ENCODE peak calls at places on chromosome 6, in five cellular contexts. H is Peyer's patch, E is astrocyte of the cerebellum, G is RWPE1, X is AG09309. U is an unnamed sample.

GRCh38 chr6:108029226-108029921 is 45.2 kb downstream of the OSTM1 start:
- DNase-seq in H (no peak), E (no peak), G (no peak), X (no peak), U (no peak)

GRCh38 chr6:150163970-150164369 is 21.1 kb downstream of the PPP1R14C start:
- DNase-seq in H (no peak), E (no peak), G (no peak), X (no peak), U (no peak)

GRCh38 chr6:53033764-53034163 is 31.4 kb upstream of the FBXO9 start:
- DNase-seq in H (no peak), E (no peak), G (no peak), X (no peak), U (peak)

GRCh38 chr6:149964243-149965190 is 774 bp downstream of the ULBP1 start:
- DNase-seq in H (no peak), E (no peak), G (peak), X (no peak), U (no peak)

GRCh38 chr6:82419088-82419720 is 55.6 kb downstream of the TPBG start:
- DNase-seq in H (no peak), E (no peak), G (no peak), X (no peak), U (no peak)

GRCh38 chr6:117304446-117304845 is 39.1 kb downstream of the VGLL2 start:
- DNase-seq in H (no peak), E (no peak), G (no peak), X (no peak), U (no peak)

GRCh38 chr6:14108571-14109410 is 8.8 kb upstream of the CD83 start:
- DNase-seq in H (peak), E (no peak), G (no peak), X (no peak), U (no peak)

GRCh38 chr6:89237158-89237557 is 20.0 kb upstream of the GABRR1 start:
- DNase-seq in H (no peak), E (no peak), G (no peak), X (no peak), U (no peak)

GRCh38 chr6:154169193-154169847 is 130.3 kb downstream of the OPRM1 start:
- DNase-seq in H (no peak), E (no peak), G (no peak), X (no peak), U (no peak)

GRCh38 chr6:159691133-159691962 is 1.7 kb downstream of the SOD2 start:
- DNase-seq in H (no peak), E (peak), G (peak), X (peak), U (peak)

GRCh38 chr6:125752773-125753172 is 3.3 kb downstream of the HEY2 start:
- DNase-seq in H (no peak), E (no peak), G (no peak), X (no peak), U (no peak)

GRCh38 chr6:125753218-125753936 is 3.9 kb downstream of the HEY2 start:
- DNase-seq in H (no peak), E (peak), G (no peak), X (no peak), U (peak)

GRCh38 chr6:125751334-125751916 is 2.0 kb downstream of the HEY2 start:
- DNase-seq in H (no peak), E (no peak), G (no peak), X (no peak), U (no peak)

GRCh38 chr6:125750692-125751333 is 1.4 kb downstream of the HEY2 start:
- DNase-seq in H (no peak), E (no peak), G (no peak), X (no peak), U (no peak)

GRCh38 chr6:125753937-125754259 is 4.5 kb downstream of the HEY2 start:
- DNase-seq in H (no peak), E (no peak), G (no peak), X (no peak), U (no peak)
- TF ChIP-seq CTCF in H (no peak), E (no peak), G (no peak), X (no peak), U (no peak)

DNA sequence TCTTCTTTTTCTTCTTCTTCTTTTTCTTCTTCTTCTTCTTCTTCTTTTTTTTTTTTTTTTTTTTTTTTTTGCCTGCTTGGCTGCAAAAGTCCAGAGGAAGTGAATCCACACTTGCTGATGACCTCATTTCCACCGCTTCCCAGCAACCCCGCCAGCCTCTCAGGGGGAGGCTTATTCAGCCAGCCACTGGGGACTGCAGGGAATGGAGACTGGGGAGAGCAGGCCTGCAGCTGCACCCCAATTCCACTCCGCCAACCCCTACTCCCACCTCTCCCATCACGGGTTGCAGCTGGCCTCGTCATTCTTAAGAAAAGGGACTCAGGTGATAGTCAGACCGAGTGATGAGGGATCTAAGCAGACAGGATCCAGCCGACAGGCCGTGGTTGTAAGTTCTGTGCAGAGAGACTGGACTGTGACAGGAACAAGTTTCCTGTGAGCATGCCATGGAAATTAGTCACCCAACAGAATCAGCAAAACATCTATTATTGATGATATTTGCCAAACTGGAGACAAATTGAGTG is 59.0 kb upstream of the QKI start:
- DNase-seq in H (peak), E (no peak), G (peak), X (no peak), U (no peak)
- TF ChIP-seq CTCF in H (no peak), E (no peak), G (no peak), X (no peak), U (no peak)

DNA sequence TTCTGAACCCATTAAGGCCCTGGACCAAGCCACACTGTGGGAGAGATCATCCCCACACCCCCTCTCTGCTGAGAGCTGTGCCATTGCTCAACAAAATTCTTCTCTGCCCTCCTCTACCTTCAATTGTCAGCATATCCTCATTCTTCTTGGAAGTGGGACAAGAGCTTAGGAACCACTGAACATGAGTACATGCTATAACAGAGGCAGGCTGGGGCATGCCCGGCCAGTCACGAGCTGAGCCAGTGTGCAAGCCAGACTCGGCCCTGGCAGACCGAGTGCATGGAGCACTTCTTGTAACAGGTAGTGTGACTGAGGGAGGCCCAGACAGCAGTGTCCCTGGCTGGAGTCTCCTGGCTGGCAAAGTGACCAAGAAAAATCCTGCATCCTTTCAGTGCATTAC is 149.2 kb downstream of the MOXD1 start:
- DNase-seq in H (no peak), E (no peak), G (no peak), X (no peak), U (no peak)
- TF ChIP-seq CTCF in H (no peak), E (no peak), G (no peak), X (no peak), U (no peak)

GRCh38 chr6:2522521-2522920 is 228.2 kb downstream of the MYLK4 start:
- DNase-seq in H (no peak), E (no peak), G (peak), X (no peak), U (no peak)

GRCh38 chr6:2526766-2527165 is 224.0 kb downstream of the MYLK4 start:
- DNase-seq in H (no peak), E (no peak), G (no peak), X (no peak), U (no peak)

GRCh38 chr6:2523061-2523460 is 227.7 kb downstream of the MYLK4 start:
- DNase-seq in H (no peak), E (no peak), G (peak), X (no peak), U (no peak)

GRCh38 chr6:2528156-2528555 is 222.6 kb downstream of the MYLK4 start:
- DNase-seq in H (no peak), E (no peak), G (no peak), X (no peak), U (no peak)

DNA sequence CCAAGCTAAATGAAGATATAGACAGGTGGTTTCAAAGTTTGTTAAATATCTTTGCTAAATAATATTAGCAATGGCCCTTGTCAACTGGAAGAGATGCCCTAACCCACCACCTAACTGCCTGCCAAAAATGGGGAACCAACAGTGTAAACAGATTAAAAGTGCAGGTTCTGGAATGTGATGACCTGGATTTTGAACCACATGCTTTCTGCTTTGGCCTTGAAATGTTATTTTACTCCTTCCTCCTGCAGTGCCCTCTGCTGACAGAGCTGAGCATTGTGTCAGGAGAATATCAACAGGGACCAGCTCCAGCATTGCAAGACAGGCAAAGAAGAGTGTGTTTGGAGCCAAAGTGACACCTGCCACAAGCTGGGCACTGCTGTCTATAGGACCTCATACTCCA is 226.6 kb downstream of the MYLK4 start:
- DNase-seq in H (no peak), E (no peak), G (no peak), X (no peak), U (no peak)
- TF ChIP-seq CTCF in H (no peak), E (peak), G (no peak), X (peak), U (peak)

GRCh38 chr6:7673063-7673536 is 52.8 kb upstream of the BMP6 start:
- DNase-seq in H (peak), E (no peak), G (peak), X (peak), U (peak)
- TF ChIP-seq CTCF in H (no peak), E (no peak), G (peak), X (peak), U (peak)

DNA sequence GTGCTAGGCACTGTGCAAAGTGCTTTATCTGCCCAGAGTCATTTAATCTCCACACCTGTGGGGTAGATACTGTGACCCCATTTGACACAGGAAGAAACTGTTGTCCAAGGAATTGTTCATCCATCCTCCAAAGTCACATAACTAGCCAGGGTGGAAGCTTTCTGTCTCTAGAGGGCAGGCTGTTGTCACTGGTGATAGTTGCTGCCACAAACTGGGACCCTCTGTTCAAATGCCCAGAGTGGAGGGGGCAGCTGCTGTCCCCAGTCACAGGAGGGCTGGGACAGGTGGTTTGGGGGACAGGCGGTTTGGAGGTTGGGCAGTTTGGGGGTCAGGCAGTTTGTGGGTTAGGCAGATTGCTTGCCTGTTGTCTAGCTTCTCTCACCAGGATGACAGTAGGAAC is 16.1 kb upstream of the TMEM242 start:
- DNase-seq in H (no peak), E (no peak), G (no peak), X (no peak), U (no peak)
- TF ChIP-seq CTCF in H (no peak), E (peak), G (no peak), X (peak), U (no peak)

GRCh38 chr6:157265186-157265585 is 58.1 kb downstream of the TMEM242 start:
- DNase-seq in H (peak), E (no peak), G (no peak), X (no peak), U (no peak)
- TF ChIP-seq CTCF in H (no peak), E (no peak), G (no peak), X (no peak), U (no peak)

U was measured in AG09319.